ENCODE peak calls at places on chromosomes 2 and 18, in eight cellular contexts. I, J, Y, N, M, S, B and D are unnamed samples.

GRCh38 chr18:78638889-78639596 is 340.6 kb upstream of the SALL3 start:
- DNase-seq in I (no peak), J (no peak), Y (no peak), N (no peak), M (no peak), S (no peak), B (no peak), D (no peak)

GRCh38 chr2:157644776-157645175 is 16.1 kb upstream of the ACVR1C start:
- DNase-seq in I (no peak), J (no peak), Y (no peak), N (no peak), M (no peak), S (no peak), B (no peak), D (no peak)

GRCh38 chr2:216849987-216850386 is 9.9 kb downstream of the TNP1 start:
- DNase-seq in I (no peak), J (no peak), Y (peak; percentile 68), N (peak; percentile 75), M (no peak), S (no peak), B (no peak), D (no peak)

GRCh38 chr18:12079504-12080237 is 14.0 kb upstream of the ANKRD62 start:
- DNase-seq in I (no peak), J (no peak), Y (no peak), N (peak; percentile 21), M (no peak), S (no peak), B (no peak), D (peak; percentile 14)

GRCh38 chr18:55353806-55354205 is 234.2 kb downstream of the TCF4 start:
- DNase-seq in I (no peak), J (no peak), Y (no peak), N (no peak), M (no peak), S (no peak), B (no peak), D (no peak)

GRCh38 chr2:66587216-66587615 is 152.3 kb downstream of the MEIS1 start:
- DNase-seq in I (no peak), J (no peak), Y (no peak), N (no peak), M (no peak), S (no peak), B (peak; percentile 79), D (no peak)

GRCh38 chr2:163123526-163123925 is 285.0 kb upstream of the KCNH7 start:
- DNase-seq in I (no peak), J (no peak), Y (no peak), N (no peak), M (no peak), S (no peak), B (no peak), D (no peak)

GRCh38 chr2:212546669-212547068 is 8.1 kb upstream of the ERBB4 start:
- DNase-seq in I (no peak), J (no peak), Y (no peak), N (no peak), M (no peak), S (no peak), B (no peak), D (no peak)

GRCh38 chr18:80159713-80160636 is 50.9 kb downstream of the ADNP2 start:
- DNase-seq in I (no peak), J (no peak), Y (peak; percentile 32), N (peak; percentile 43), M (no peak), S (peak; percentile 86), B (peak; percentile 19), D (no peak)

GRCh38 chr2:84817239-84817655 is 63.6 kb downstream of the TRABD2A start:
- DNase-seq in I (no peak), J (no peak), Y (no peak), N (no peak), M (no peak), S (no peak), B (no peak), D (no peak)

GRCh38 chr2:69993048-69993565 is 31.7 kb upstream of the ASPRV1 start:
- DNase-seq in I (no peak), J (no peak), Y (no peak), N (no peak), M (peak; percentile 59), S (no peak), B (no peak), D (no peak)

GRCh38 chr2:42914314-42914713 is 121.9 kb upstream of the HAAO start:
- DNase-seq in I (no peak), J (no peak), Y (no peak), N (no peak), M (no peak), S (no peak), B (no peak), D (no peak)

GRCh38 chr2:182359027-182360011 is 67.5 kb downstream of the PDE1A start:
- DNase-seq in I (no peak), J (no peak), Y (no peak), N (no peak), M (no peak), S (no peak), B (no peak), D (no peak)

GRCh38 chr2:64950226-64951160 is 38.7 kb upstream of the SLC1A4 start:
- DNase-seq in I (no peak), J (no peak), Y (no peak), N (no peak), M (no peak), S (no peak), B (peak; percentile 21), D (peak; percentile 72)

GRCh38 chr2:236282406-236282805 is 18.2 kb upstream of the ASB18 start:
- DNase-seq in I (no peak), J (no peak), Y (no peak), N (no peak), M (no peak), S (no peak), B (no peak), D (no peak)

GRCh38 chr2:62014102-62014501 is 108.6 kb downstream of the COMMD1 start:
- DNase-seq in I (no peak), J (peak; percentile 29), Y (peak; percentile 78), N (peak; percentile 62), M (peak; percentile 80), S (no peak), B (peak; percentile 42), D (no peak)

GRCh38 chr18:55319517-55319905 is 268.5 kb downstream of the TCF4 start:
- DNase-seq in I (no peak), J (no peak), Y (no peak), N (no peak), M (no peak), S (no peak), B (no peak), D (peak; percentile 31)

GRCh38 chr2:44130441-44130840 is 38.2 kb upstream of the PPM1B start:
- DNase-seq in I (no peak), J (peak; percentile 13), Y (no peak), N (no peak), M (no peak), S (no peak), B (no peak), D (no peak)

GRCh38 chr18:46722051-46722450 is 34.8 kb downstream of the ST8SIA5 start:
- DNase-seq in I (no peak), J (no peak), Y (no peak), N (no peak), M (no peak), S (no peak), B (no peak), D (no peak)
- H3K27ac ChIP-seq in I (no peak overlapping the region), J (no peak overlapping the region), Y (no peak overlapping the region), N (no peak overlapping the region), M (no peak overlapping the region), S (no peak overlapping the region), B (no peak overlapping the region), D (no peak overlapping the region)

GRCh38 chr18:47345996-47346395 is 94.5 kb upstream of the SKOR2 start:
- DNase-seq in I (no peak), J (no peak), Y (no peak), N (no peak), M (no peak), S (no peak), B (no peak), D (no peak)
- H3K27ac ChIP-seq in I (no peak overlapping the region), J (no peak overlapping the region), Y (no peak overlapping the region), N (no peak overlapping the region), M (no peak overlapping the region), S (no peak overlapping the region), B (no peak overlapping the region), D (no peak overlapping the region)

GRCh38 chr2:158760887-158761286 is 34.2 kb upstream of the DAPL1 start:
- DNase-seq in I (no peak), J (no peak), Y (peak; percentile 55), N (no peak), M (no peak), S (no peak), B (no peak), D (no peak)

GRCh38 chr2:158761626-158762025 is 33.5 kb upstream of the DAPL1 start:
- DNase-seq in I (no peak), J (no peak), Y (no peak), N (no peak), M (no peak), S (no peak), B (peak; percentile 29), D (no peak)

GRCh38 chr2:158772306-158773078 is 22.6 kb upstream of the DAPL1 start:
- DNase-seq in I (no peak), J (no peak), Y (no peak), N (no peak), M (no peak), S (no peak), B (no peak), D (no peak)

DNA sequence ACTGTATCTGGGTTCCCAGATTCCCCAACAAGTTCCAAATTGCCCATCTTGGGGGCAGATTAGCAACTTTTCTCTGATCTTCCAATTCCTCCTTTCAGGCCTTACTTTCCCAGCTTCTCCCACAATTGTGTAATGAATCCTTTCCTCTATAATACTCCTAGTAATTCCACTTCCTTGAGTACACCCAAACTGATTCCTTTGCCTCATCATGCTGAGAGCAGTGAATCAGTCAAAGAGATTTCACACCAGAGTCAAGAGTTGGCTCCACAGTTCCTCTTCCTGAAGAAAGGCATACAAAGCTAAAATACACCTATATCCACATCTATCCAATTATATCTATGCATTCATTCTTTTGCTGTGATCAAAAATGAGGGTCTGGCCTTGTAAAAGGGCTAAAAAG is 28.6 kb upstream of the DAPL1 start:
- DNase-seq in I (no peak), J (no peak), Y (no peak), N (no peak), M (no peak), S (no peak), B (no peak), D (no peak)
- H3K27ac ChIP-seq in I (no peak overlapping the region), J (no peak overlapping the region), Y (no peak overlapping the region), N (no peak overlapping the region), M (no peak overlapping the region), S (no peak overlapping the region), B (no peak overlapping the region), D (no peak overlapping the region)

GRCh38 chr2:26251893-26252292 is 7.2 kb downstream of the HADHB start:
- DNase-seq in I (no peak), J (no peak), Y (peak; percentile 69), N (peak; percentile 42), M (no peak), S (no peak), B (no peak), D (no peak)
- H3K27ac ChIP-seq in I (no peak overlapping the region), J (no peak overlapping the region), Y (peak overlapping the region; percentile 99), N (peak overlapping the region; percentile 86), M (no peak overlapping the region), S (no peak overlapping the region), B (no peak overlapping the region), D (no peak overlapping the region)